ENCODE peak calls at places on chromosomes 7 and 10, in eight cellular contexts. One of them, this sample, is unnamed.

GRCh38 chr10:15690031-15690430 is 29.7 kb downstream of the ITGA8 start:
- DNase-seq in heart right ventricle: no peak
- DNase-seq in ACHN: no peak
- DNase-seq in activated naive CD4-positive, alpha-beta T cell: no peak
- DNase-seq in brain microvascular endothelial cell: no peak
- DNase-seq in lung microvascular endothelial cell: no peak
- DNase-seq in astrocyte of the spinal cord: no peak
- DNase-seq in kidney epithelial cell: no peak
- DNase-seq in this sample: no peak

GRCh38 chr10:17123062-17123661 is 6.4 kb downstream of the CUBN start:
- DNase-seq in kidney epithelial cell: peak
- DNase-seq in heart right ventricle: no peak
- DNase-seq in astrocyte of the spinal cord: peak
- DNase-seq in lung microvascular endothelial cell: no peak
- DNase-seq in ACHN: no peak
- DNase-seq in brain microvascular endothelial cell: peak
- DNase-seq in activated naive CD4-positive, alpha-beta T cell: no peak
- DNase-seq in this sample: no peak

GRCh38 chr7:135728136-135728669 is at the start of gene SLC13A4:
- DNase-seq in astrocyte of the spinal cord: peak
- DNase-seq in activated naive CD4-positive, alpha-beta T cell: no peak
- DNase-seq in heart right ventricle: no peak
- DNase-seq in kidney epithelial cell: no peak
- DNase-seq in ACHN: no peak
- DNase-seq in lung microvascular endothelial cell: no peak
- DNase-seq in brain microvascular endothelial cell: peak
- DNase-seq in this sample: no peak

GRCh38 chr10:122541541-122542002 is 19.0 kb upstream of the DMBT1 start:
- DNase-seq in lung microvascular endothelial cell: peak
- DNase-seq in heart right ventricle: no peak
- DNase-seq in kidney epithelial cell: no peak
- DNase-seq in activated naive CD4-positive, alpha-beta T cell: no peak
- DNase-seq in ACHN: no peak
- DNase-seq in brain microvascular endothelial cell: no peak
- DNase-seq in astrocyte of the spinal cord: no peak
- DNase-seq in this sample: no peak

GRCh38 chr7:156000601-156001396 is 188.5 kb upstream of the SHH start:
- DNase-seq in kidney epithelial cell: no peak
- DNase-seq in astrocyte of the spinal cord: no peak
- DNase-seq in lung microvascular endothelial cell: no peak
- DNase-seq in heart right ventricle: no peak
- DNase-seq in activated naive CD4-positive, alpha-beta T cell: no peak
- DNase-seq in ACHN: no peak
- DNase-seq in brain microvascular endothelial cell: no peak
- DNase-seq in this sample: no peak

GRCh38 chr7:28378574-28379149 is 33.7 kb upstream of the CREB5 start:
- DNase-seq in activated naive CD4-positive, alpha-beta T cell: no peak
- DNase-seq in brain microvascular endothelial cell: no peak
- DNase-seq in kidney epithelial cell: no peak
- DNase-seq in astrocyte of the spinal cord: no peak
- DNase-seq in ACHN: peak
- DNase-seq in heart right ventricle: no peak
- DNase-seq in lung microvascular endothelial cell: no peak
- DNase-seq in this sample: no peak

GRCh38 chr7:142626420-142627035 is 122.7 kb upstream of the PRSS1 start:
- DNase-seq in heart right ventricle: no peak
- DNase-seq in astrocyte of the spinal cord: no peak
- DNase-seq in ACHN: peak
- DNase-seq in lung microvascular endothelial cell: peak
- DNase-seq in brain microvascular endothelial cell: peak
- DNase-seq in kidney epithelial cell: no peak
- DNase-seq in activated naive CD4-positive, alpha-beta T cell: peak
- DNase-seq in this sample: no peak

GRCh38 chr10:5461201-5461585 is 38.2 kb downstream of the CALML5 start:
- DNase-seq in astrocyte of the spinal cord: no peak
- DNase-seq in ACHN: no peak
- DNase-seq in lung microvascular endothelial cell: no peak
- DNase-seq in kidney epithelial cell: no peak
- DNase-seq in activated naive CD4-positive, alpha-beta T cell: no peak
- DNase-seq in brain microvascular endothelial cell: no peak
- DNase-seq in heart right ventricle: no peak
- DNase-seq in this sample: no peak

GRCh38 chr10:112696587-112696986 is 249.6 kb downstream of the VTI1A start:
- DNase-seq in kidney epithelial cell: no peak
- DNase-seq in activated naive CD4-positive, alpha-beta T cell: no peak
- DNase-seq in heart right ventricle: no peak
- DNase-seq in ACHN: no peak
- DNase-seq in brain microvascular endothelial cell: no peak
- DNase-seq in astrocyte of the spinal cord: no peak
- DNase-seq in lung microvascular endothelial cell: no peak
- DNase-seq in this sample: no peak

GRCh38 chr7:129456421-129456820 is 22.2 kb downstream of the STRIP2 start:
- DNase-seq in activated naive CD4-positive, alpha-beta T cell: no peak
- DNase-seq in brain microvascular endothelial cell: no peak
- DNase-seq in astrocyte of the spinal cord: no peak
- DNase-seq in heart right ventricle: no peak
- DNase-seq in kidney epithelial cell: no peak
- DNase-seq in ACHN: no peak
- DNase-seq in lung microvascular endothelial cell: no peak
- DNase-seq in this sample: no peak

GRCh38 chr7:13897825-13898224 is 91.6 kb downstream of the ETV1 start:
- DNase-seq in lung microvascular endothelial cell: no peak
- DNase-seq in activated naive CD4-positive, alpha-beta T cell: no peak
- DNase-seq in brain microvascular endothelial cell: no peak
- DNase-seq in heart right ventricle: no peak
- DNase-seq in astrocyte of the spinal cord: no peak
- DNase-seq in ACHN: no peak
- DNase-seq in kidney epithelial cell: no peak
- DNase-seq in this sample: no peak

GRCh38 chr10:25768167-25768566 is 165.9 kb upstream of the MYO3A start:
- DNase-seq in ACHN: peak
- DNase-seq in activated naive CD4-positive, alpha-beta T cell: no peak
- DNase-seq in kidney epithelial cell: no peak
- DNase-seq in heart right ventricle: no peak
- DNase-seq in astrocyte of the spinal cord: no peak
- DNase-seq in brain microvascular endothelial cell: no peak
- DNase-seq in lung microvascular endothelial cell: no peak
- DNase-seq in this sample: no peak

GRCh38 chr7:93910076-93910994 is 4.0 kb downstream of the GNGT1 start:
- DNase-seq in ACHN: no peak
- DNase-seq in activated naive CD4-positive, alpha-beta T cell: no peak
- DNase-seq in lung microvascular endothelial cell: no peak
- DNase-seq in brain microvascular endothelial cell: no peak
- DNase-seq in astrocyte of the spinal cord: peak
- DNase-seq in kidney epithelial cell: no peak
- DNase-seq in heart right ventricle: no peak
- DNase-seq in this sample: no peak

GRCh38 chr10:129375912-129376311 is 91.1 kb upstream of the MGMT start:
- DNase-seq in brain microvascular endothelial cell: no peak
- DNase-seq in heart right ventricle: no peak
- DNase-seq in lung microvascular endothelial cell: no peak
- DNase-seq in activated naive CD4-positive, alpha-beta T cell: no peak
- DNase-seq in astrocyte of the spinal cord: no peak
- DNase-seq in kidney epithelial cell: no peak
- DNase-seq in ACHN: no peak
- DNase-seq in this sample: no peak

GRCh38 chr10:11141571-11142091 is 124.0 kb downstream of the CELF2 start:
- DNase-seq in lung microvascular endothelial cell: no peak
- DNase-seq in activated naive CD4-positive, alpha-beta T cell: no peak
- DNase-seq in astrocyte of the spinal cord: no peak
- DNase-seq in ACHN: no peak
- DNase-seq in heart right ventricle: no peak
- DNase-seq in kidney epithelial cell: no peak
- DNase-seq in brain microvascular endothelial cell: no peak
- DNase-seq in this sample: no peak

GRCh38 chr7:33880787-33881186 is 24.6 kb upstream of the BMPER start:
- DNase-seq in activated naive CD4-positive, alpha-beta T cell: no peak
- DNase-seq in heart right ventricle: no peak
- DNase-seq in ACHN: no peak
- DNase-seq in kidney epithelial cell: no peak
- DNase-seq in lung microvascular endothelial cell: no peak
- DNase-seq in brain microvascular endothelial cell: no peak
- DNase-seq in astrocyte of the spinal cord: peak
- DNase-seq in this sample: no peak

GRCh38 chr10:44281662-44282061 is 103.2 kb downstream of the CXCL12 start:
- DNase-seq in heart right ventricle: no peak
- DNase-seq in activated naive CD4-positive, alpha-beta T cell: no peak
- DNase-seq in astrocyte of the spinal cord: no peak
- DNase-seq in kidney epithelial cell: no peak
- DNase-seq in brain microvascular endothelial cell: no peak
- DNase-seq in lung microvascular endothelial cell: no peak
- DNase-seq in ACHN: no peak
- DNase-seq in this sample: no peak

GRCh38 chr10:77506517-77506916 is 131.1 kb downstream of the KCNMA1 start:
- DNase-seq in brain microvascular endothelial cell: no peak
- DNase-seq in kidney epithelial cell: no peak
- DNase-seq in lung microvascular endothelial cell: no peak
- DNase-seq in ACHN: no peak
- DNase-seq in astrocyte of the spinal cord: peak
- DNase-seq in activated naive CD4-positive, alpha-beta T cell: no peak
- DNase-seq in heart right ventricle: no peak
- DNase-seq in this sample: no peak

GRCh38 chr7:70925411-70926115 is 206.4 kb upstream of the GALNT17 start:
- DNase-seq in brain microvascular endothelial cell: no peak
- DNase-seq in ACHN: no peak
- DNase-seq in kidney epithelial cell: no peak
- DNase-seq in lung microvascular endothelial cell: no peak
- DNase-seq in heart right ventricle: no peak
- DNase-seq in activated naive CD4-positive, alpha-beta T cell: no peak
- DNase-seq in astrocyte of the spinal cord: no peak
- DNase-seq in this sample: no peak

GRCh38 chr10:48454302-48455054 is 148.0 kb downstream of the MAPK8 start:
- DNase-seq in astrocyte of the spinal cord: no peak
- DNase-seq in ACHN: no peak
- DNase-seq in brain microvascular endothelial cell: no peak
- DNase-seq in lung microvascular endothelial cell: no peak
- DNase-seq in heart right ventricle: no peak
- DNase-seq in kidney epithelial cell: no peak
- DNase-seq in activated naive CD4-positive, alpha-beta T cell: no peak
- DNase-seq in this sample: peak

GRCh38 chr10:78143576-78143975 is 109.9 kb downstream of the RPS24 start:
- DNase-seq in ACHN: no peak
- DNase-seq in kidney epithelial cell: no peak
- DNase-seq in astrocyte of the spinal cord: no peak
- DNase-seq in lung microvascular endothelial cell: no peak
- DNase-seq in heart right ventricle: no peak
- DNase-seq in brain microvascular endothelial cell: no peak
- DNase-seq in activated naive CD4-positive, alpha-beta T cell: no peak
- DNase-seq in this sample: no peak

GRCh38 chr10:112140110-112140755 is 43.3 kb downstream of the GPAM start:
- DNase-seq in kidney epithelial cell: peak
- DNase-seq in ACHN: peak
- DNase-seq in lung microvascular endothelial cell: peak
- DNase-seq in astrocyte of the spinal cord: peak
- DNase-seq in activated naive CD4-positive, alpha-beta T cell: peak
- DNase-seq in heart right ventricle: peak
- DNase-seq in brain microvascular endothelial cell: peak
- DNase-seq in this sample: peak

GRCh38 chr10:131885391-131886165 is 15.2 kb upstream of the PPP2R2D start:
- DNase-seq in brain microvascular endothelial cell: peak
- DNase-seq in ACHN: peak
- DNase-seq in activated naive CD4-positive, alpha-beta T cell: peak
- DNase-seq in heart right ventricle: peak
- DNase-seq in astrocyte of the spinal cord: peak
- DNase-seq in kidney epithelial cell: no peak
- DNase-seq in lung microvascular endothelial cell: peak
- DNase-seq in this sample: peak

GRCh38 chr10:112663181-112663879 is 216.3 kb downstream of the VTI1A start:
- DNase-seq in brain microvascular endothelial cell: peak
- DNase-seq in activated naive CD4-positive, alpha-beta T cell: no peak
- DNase-seq in ACHN: peak
- DNase-seq in astrocyte of the spinal cord: peak
- DNase-seq in kidney epithelial cell: peak
- DNase-seq in lung microvascular endothelial cell: no peak
- DNase-seq in heart right ventricle: no peak
- DNase-seq in this sample: no peak

GRCh38 chr10:8331387-8331786 is 276.9 kb downstream of the GATA3 start:
- DNase-seq in ACHN: no peak
- DNase-seq in astrocyte of the spinal cord: no peak
- DNase-seq in heart right ventricle: no peak
- DNase-seq in activated naive CD4-positive, alpha-beta T cell: no peak
- DNase-seq in kidney epithelial cell: no peak
- DNase-seq in lung microvascular endothelial cell: no peak
- DNase-seq in brain microvascular endothelial cell: no peak
- DNase-seq in this sample: no peak

GRCh38 chr7:33072471-33072870 is 9.9 kb upstream of the NT5C3A start:
- DNase-seq in heart right ventricle: no peak
- DNase-seq in kidney epithelial cell: no peak
- DNase-seq in brain microvascular endothelial cell: peak
- DNase-seq in ACHN: peak
- DNase-seq in astrocyte of the spinal cord: peak
- DNase-seq in lung microvascular endothelial cell: peak
- DNase-seq in activated naive CD4-positive, alpha-beta T cell: no peak
- DNase-seq in this sample: no peak

GRCh38 chr10:130439796-130440195 is 303.6 kb downstream of the GLRX3 start:
- DNase-seq in kidney epithelial cell: no peak
- DNase-seq in astrocyte of the spinal cord: no peak
- DNase-seq in heart right ventricle: no peak
- DNase-seq in brain microvascular endothelial cell: no peak
- DNase-seq in lung microvascular endothelial cell: no peak
- DNase-seq in activated naive CD4-positive, alpha-beta T cell: no peak
- DNase-seq in ACHN: no peak
- DNase-seq in this sample: no peak

GRCh38 chr10:95793401-95794045 is 37.6 kb downstream of the ENTPD1 start:
- DNase-seq in astrocyte of the spinal cord: no peak
- DNase-seq in brain microvascular endothelial cell: no peak
- DNase-seq in lung microvascular endothelial cell: no peak
- DNase-seq in kidney epithelial cell: no peak
- DNase-seq in activated naive CD4-positive, alpha-beta T cell: no peak
- DNase-seq in ACHN: no peak
- DNase-seq in heart right ventricle: no peak
- DNase-seq in this sample: no peak

GRCh38 chr10:89251417-89252224 is at the start of gene LIPA:
- DNase-seq in astrocyte of the spinal cord: peak
- DNase-seq in activated naive CD4-positive, alpha-beta T cell: peak
- DNase-seq in heart right ventricle: peak
- DNase-seq in brain microvascular endothelial cell: peak
- DNase-seq in kidney epithelial cell: peak
- DNase-seq in ACHN: peak
- DNase-seq in lung microvascular endothelial cell: peak
- DNase-seq in this sample: peak

GRCh38 chr7:5425507-5426225 is 2.0 kb upstream of the TNRC18 start:
- DNase-seq in astrocyte of the spinal cord: peak
- DNase-seq in heart right ventricle: peak
- DNase-seq in activated naive CD4-positive, alpha-beta T cell: no peak
- DNase-seq in brain microvascular endothelial cell: peak
- DNase-seq in kidney epithelial cell: no peak
- DNase-seq in ACHN: peak
- DNase-seq in lung microvascular endothelial cell: peak
- DNase-seq in this sample: no peak

GRCh38 chr10:6404127-6405072 is 175.7 kb downstream of the PRKCQ start:
- DNase-seq in ACHN: no peak
- DNase-seq in activated naive CD4-positive, alpha-beta T cell: no peak
- DNase-seq in kidney epithelial cell: no peak
- DNase-seq in astrocyte of the spinal cord: no peak
- DNase-seq in heart right ventricle: no peak
- DNase-seq in brain microvascular endothelial cell: no peak
- DNase-seq in lung microvascular endothelial cell: no peak
- DNase-seq in this sample: no peak

GRCh38 chr10:17344206-17344605 is 110.2 kb downstream of the ST8SIA6 start:
- DNase-seq in ACHN: no peak
- DNase-seq in lung microvascular endothelial cell: no peak
- DNase-seq in heart right ventricle: no peak
- DNase-seq in brain microvascular endothelial cell: no peak
- DNase-seq in activated naive CD4-positive, alpha-beta T cell: no peak
- DNase-seq in astrocyte of the spinal cord: peak
- DNase-seq in kidney epithelial cell: no peak
- DNase-seq in this sample: no peak

GRCh38 chr7:114554781-114555537 is 140.3 kb downstream of the FOXP2 start:
- DNase-seq in kidney epithelial cell: no peak
- DNase-seq in lung microvascular endothelial cell: no peak
- DNase-seq in ACHN: peak
- DNase-seq in heart right ventricle: no peak
- DNase-seq in astrocyte of the spinal cord: peak
- DNase-seq in brain microvascular endothelial cell: peak
- DNase-seq in activated naive CD4-positive, alpha-beta T cell: no peak
- DNase-seq in this sample: no peak

GRCh38 chr7:20287317-20287716 is 43.4 kb upstream of the ITGB8 start:
- DNase-seq in activated naive CD4-positive, alpha-beta T cell: no peak
- DNase-seq in heart right ventricle: no peak
- DNase-seq in lung microvascular endothelial cell: no peak
- DNase-seq in astrocyte of the spinal cord: no peak
- DNase-seq in kidney epithelial cell: no peak
- DNase-seq in brain microvascular endothelial cell: no peak
- DNase-seq in ACHN: no peak
- DNase-seq in this sample: no peak

This sample was measured in mesothelial cell of epicardium.